ENCODE peak calls at places on chromosomes 7 and 10, in nine cellular contexts. X is A549, L is thyroid gland, U is stomach, Z is Peyer's patch, V is transverse colon, M is HCT116, I is tibial nerve, C is right lobe of liver. J is an unnamed sample.

GRCh38 chr10:42593284-42593683 is 45.1 kb downstream of the ZNF33B start:
- DNase-seq in X (no peak), L (no peak), U (no peak), Z (no peak), V (no peak), M (no peak), I (no peak), C (no peak), J (no peak)

GRCh38 chr10:31770307-31770902 is 158.2 kb downstream of the ARHGAP12 start:
- DNase-seq in X (peak), L (peak), U (peak), Z (peak), V (peak), M (no peak), I (no peak), C (peak), J (no peak)

GRCh38 chr10:102153093-102153620 is 968 bp downstream of the NOLC1 start:
- DNase-seq in X (no peak), L (no peak), U (no peak), Z (no peak), V (no peak), M (no peak), I (no peak), C (no peak), J (no peak)

GRCh38 chr7:84640637-84641036 is 446.0 kb upstream of the SEMA3A start:
- DNase-seq in X (no peak), L (no peak), U (no peak), Z (no peak), V (no peak), M (no peak), I (no peak), C (no peak), J (no peak)

GRCh38 chr10:35353805-35354204 is 17.5 kb downstream of the CCNY start:
- DNase-seq in X (no peak), L (no peak), U (no peak), Z (no peak), V (no peak), M (no peak), I (no peak), C (no peak), J (no peak)

GRCh38 chr7:74311305-74311744 is 22.1 kb downstream of the CLIP2 start:
- DNase-seq in X (no peak), L (no peak), U (no peak), Z (peak), V (peak), M (peak), I (no peak), C (no peak), J (no peak)

GRCh38 chr10:88986549-88987242 is 3.9 kb upstream of the FAS start:
- DNase-seq in X (peak), L (peak), U (peak), Z (no peak), V (no peak), M (no peak), I (no peak), C (no peak), J (peak)

GRCh38 chr7:107387573-107388219 is 82.2 kb upstream of the GPR22 start:
- DNase-seq in X (no peak), L (no peak), U (no peak), Z (no peak), V (no peak), M (no peak), I (no peak), C (no peak), J (no peak)

GRCh38 chr7:117155694-117156093 is 167.2 kb downstream of the WNT2 start:
- DNase-seq in X (no peak), L (no peak), U (no peak), Z (no peak), V (no peak), M (no peak), I (no peak), C (no peak), J (no peak)

GRCh38 chr7:105636982-105637381 is 55.7 kb upstream of the EFCAB10 start:
- DNase-seq in X (no peak), L (no peak), U (no peak), Z (no peak), V (no peak), M (no peak), I (no peak), C (no peak), J (no peak)

GRCh38 chr7:105639677-105640493 is 58.6 kb upstream of the EFCAB10 start:
- DNase-seq in X (no peak), L (peak), U (no peak), Z (no peak), V (no peak), M (no peak), I (no peak), C (no peak), J (no peak)

GRCh38 chr7:105638942-105639495 is 57.7 kb upstream of the EFCAB10 start:
- DNase-seq in X (no peak), L (no peak), U (peak), Z (no peak), V (peak), M (no peak), I (no peak), C (no peak), J (peak)

GRCh38 chr7:105637755-105638154 is 56.5 kb upstream of the EFCAB10 start:
- DNase-seq in X (no peak), L (no peak), U (no peak), Z (no peak), V (no peak), M (no peak), I (no peak), C (no peak), J (no peak)

DNA sequence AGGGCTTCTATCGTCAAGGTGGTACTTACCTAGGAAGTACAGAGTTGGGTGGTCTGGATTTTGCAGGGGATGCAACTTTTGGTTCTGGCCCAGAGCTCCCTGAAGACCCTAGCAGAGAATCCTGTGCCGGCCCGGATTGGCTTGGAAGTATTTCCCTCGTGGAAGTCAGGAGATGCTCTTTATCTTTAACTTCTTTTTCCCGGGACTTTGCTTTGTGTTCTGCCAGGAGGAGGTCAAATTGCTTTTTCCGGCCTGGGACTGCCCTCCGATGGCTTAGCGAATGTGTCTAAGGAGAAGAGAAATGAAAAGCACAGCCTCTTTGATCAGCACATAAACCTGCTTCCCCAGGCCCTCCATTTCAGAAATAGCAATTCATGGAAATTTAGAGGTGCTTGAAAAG is 57.0 kb upstream of the EFCAB10 start:
- DNase-seq in X (no peak), L (no peak), U (no peak), Z (no peak), V (no peak), M (no peak), I (no peak), C (no peak), J (no peak)
- H3K4me3 ChIP-seq in X (no peak), L (no peak), U (no peak), Z (no peak), V (no peak), M (no peak), I (no peak), C (no peak), J (no peak)

DNA sequence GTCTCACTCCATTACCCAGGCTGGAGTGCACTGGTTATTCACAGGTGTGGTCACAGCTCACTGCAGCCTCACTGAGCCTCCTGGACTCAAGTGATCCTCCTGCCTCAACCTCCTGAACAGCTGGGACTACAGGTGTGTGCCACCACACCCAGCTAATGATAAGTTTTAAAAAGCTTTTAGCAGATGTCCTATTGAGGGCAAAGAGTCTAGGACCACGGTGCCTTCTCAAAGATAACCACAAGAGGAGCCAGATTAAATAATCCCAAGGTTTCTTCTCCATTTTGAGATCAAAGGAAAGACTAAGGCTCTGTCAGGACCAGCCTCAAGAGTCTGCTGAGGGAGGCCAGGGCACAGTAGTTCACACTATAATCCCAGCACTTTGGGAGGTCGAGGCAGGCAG is 4.7 kb downstream of the ATP5MF start:
- DNase-seq in X (no peak), L (no peak), U (no peak), Z (no peak), V (no peak), M (no peak), I (no peak), C (no peak), J (no peak)
- TF ChIP-seq CTCF in X (no peak), L (no peak), U (no peak), Z (no peak), V (no peak), M (no peak), I (no peak), C (no peak), J (no peak)

GRCh38 chr10:78971094-78971682 is 97.6 kb upstream of the ZMIZ1 start:
- DNase-seq in X (no peak), L (no peak), U (no peak), Z (no peak), V (no peak), M (no peak), I (no peak), C (no peak), J (no peak)

GRCh38 chr10:78974409-78975317 is 94.1 kb upstream of the ZMIZ1 start:
- DNase-seq in X (peak), L (no peak), U (peak), Z (peak), V (peak), M (peak), I (peak), C (no peak), J (peak)

GRCh38 chr10:78972160-78972946 is 96.4 kb upstream of the ZMIZ1 start:
- DNase-seq in X (peak), L (peak), U (peak), Z (peak), V (peak), M (peak), I (peak), C (peak), J (peak)

GRCh38 chr10:78973901-78974408 is 94.8 kb upstream of the ZMIZ1 start:
- DNase-seq in X (peak), L (peak), U (no peak), Z (peak), V (no peak), M (peak), I (peak), C (peak), J (peak)

DNA sequence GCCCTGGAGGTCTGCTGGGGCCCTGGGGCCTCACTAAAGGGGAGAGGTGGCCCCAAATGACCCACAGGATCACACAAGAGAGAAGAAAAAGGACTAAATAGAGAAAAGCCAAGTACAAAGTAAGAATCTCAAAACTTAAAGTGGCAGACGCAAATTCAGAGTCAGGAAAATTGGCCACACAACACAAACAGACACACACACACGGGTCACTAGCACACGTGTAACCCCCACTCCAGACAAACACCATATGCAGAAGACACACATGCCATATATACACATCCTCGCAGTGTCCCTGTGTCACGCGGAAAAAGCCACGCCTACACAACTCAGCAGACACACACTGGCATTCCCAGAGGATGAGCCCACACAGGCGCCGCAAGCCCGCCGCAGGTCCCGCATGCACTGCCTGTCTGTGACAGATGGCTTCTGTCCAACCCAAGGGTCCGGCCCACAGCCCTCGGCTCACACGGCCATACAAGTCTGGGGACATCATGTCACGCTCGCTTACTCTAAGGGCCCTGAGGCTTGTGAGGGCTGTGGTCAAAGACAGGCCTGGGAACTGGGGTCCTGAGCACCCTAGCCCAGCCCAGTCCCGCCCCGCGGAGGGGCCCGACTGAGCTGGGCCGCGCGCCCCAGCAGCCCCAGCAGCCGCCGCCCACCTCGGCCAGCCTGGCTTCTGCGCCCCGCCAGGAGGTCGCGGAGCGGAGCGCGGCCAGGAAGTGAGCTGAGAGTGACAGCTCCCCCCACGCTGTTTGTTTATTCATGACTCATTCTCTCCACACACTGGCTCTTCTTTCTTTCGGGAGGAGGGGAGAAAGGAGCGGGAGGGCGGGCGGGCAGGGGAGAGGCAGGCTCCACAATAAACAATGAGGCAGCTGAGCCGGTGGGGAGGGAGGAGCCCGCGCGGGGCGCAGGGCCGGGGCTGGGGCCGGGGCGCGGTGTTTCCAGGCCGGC is 95.5 kb upstream of the ZMIZ1 start:
- DNase-seq in X (peak), L (peak), U (peak), Z (peak), V (peak), M (peak), I (peak), C (peak), J (peak)
- TF ChIP-seq POLR2A in X (no peak), L (no peak), U (no peak), Z (peak), V (peak), M (no peak), I (no peak), C (peak), J (no peak)

GRCh38 chr7:150976529-150977381 is 1.4 kb downstream of the KCNH2 start:
- DNase-seq in X (no peak), L (no peak), U (no peak), Z (no peak), V (no peak), M (no peak), I (no peak), C (no peak), J (no peak)
- H3K4me3 ChIP-seq in X (no peak), L (no peak), U (peak), Z (no peak), V (peak), M (peak), I (no peak), C (no peak), J (peak)

DNA sequence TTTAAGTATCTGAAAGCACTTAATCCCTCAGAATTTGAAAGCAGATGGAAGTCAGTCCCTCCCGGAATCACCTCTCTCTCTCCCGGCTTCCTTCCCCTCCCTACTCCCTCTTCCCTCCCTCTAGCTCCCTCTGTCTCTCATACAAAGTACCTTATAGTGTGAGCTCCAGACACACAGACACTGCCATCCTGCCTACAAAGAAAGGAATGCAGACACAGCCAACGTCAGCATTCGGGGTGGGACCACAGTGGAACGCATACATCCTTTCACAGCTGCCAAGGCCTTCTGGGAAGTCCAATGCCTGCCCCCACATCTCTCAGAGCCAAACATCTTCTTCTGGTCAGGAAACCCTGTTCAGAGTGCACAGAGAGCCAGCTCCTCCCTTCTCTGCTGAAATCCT is 9.3 kb downstream of the NOD1 start:
- DNase-seq in X (peak), L (peak), U (no peak), Z (peak), V (peak), M (peak), I (peak), C (no peak), J (no peak)
- TF ChIP-seq CTCF in X (peak), L (peak), U (no peak), Z (peak), V (peak), M (no peak), I (peak), C (no peak), J (no peak)